ENCODE peak calls at places on chromosomes 1 and 21, in four cellular contexts. Z is GM20000; H is CD4-positive, alpha-beta T cell; O is mammary epithelial cell. N is an unnamed sample.
A peak's percentile ranks its signal among the peaks of the same experiment; 100 is the strongest.

GRCh38 chr1:219514728-219515127 is 98.2 kb downstream of the ZC3H11B start:
- DNase-seq in H (no peak), Z (no peak), O (no peak), N (no peak)

GRCh38 chr1:212780759-212781158 is 10.8 kb downstream of the NSL1 start:
- DNase-seq in O (no peak), Z (no peak), H (no peak), N (no peak)

GRCh38 chr1:153881764-153882163 is 41.0 kb downstream of the GATAD2B start:
- DNase-seq in H (no peak), Z (no peak), O (no peak), N (no peak)

GRCh38 chr1:1779691-1780597 is 1.7 kb upstream of the NADK start:
- DNase-seq in Z (peak; percentile 90), O (peak; percentile 46), H (peak; percentile 39), N (peak; percentile 41)

GRCh38 chr1:158951956-158952355 is 20.6 kb downstream of the PYHIN1 start:
- DNase-seq in H (no peak), O (no peak), Z (peak; percentile 25), N (no peak)

GRCh38 chr1:231925864-231926263 is 299.3 kb downstream of the DISC1 start:
- DNase-seq in Z (no peak), H (no peak), O (no peak), N (no peak)

GRCh38 chr1:83509229-83509870 is 489.6 kb downstream of the TTLL7 start:
- DNase-seq in Z (no peak), O (no peak), H (no peak), N (no peak)

GRCh38 chr1:55808263-55808662 is 593.1 kb upstream of the USP24 start:
- DNase-seq in H (no peak), O (no peak), Z (no peak), N (no peak)

GRCh38 chr21:39676054-39676771 is 63.5 kb downstream of the B3GALT5 start:
- DNase-seq in O (peak; percentile 85), Z (peak; percentile 39), H (no peak), N (no peak)

GRCh38 chr1:235734335-235734734 is 84.8 kb upstream of the GNG4 start:
- DNase-seq in Z (no peak), H (no peak), O (peak; percentile 30), N (no peak)

GRCh38 chr1:88731475-88731874 is 47.4 kb downstream of the PKN2 start:
- DNase-seq in Z (no peak), H (no peak), O (peak; percentile 62), N (no peak)

GRCh38 chr1:108947871-108948525 is 15.3 kb downstream of the CLCC1 start:
- DNase-seq in O (peak; percentile 8), Z (no peak), H (no peak), N (no peak)

GRCh38 chr1:207389728-207390464 is 64.2 kb upstream of the CR2 start:
- DNase-seq in Z (no peak), H (no peak), O (peak; percentile 94), N (no peak)

GRCh38 chr1:175132456-175132855 is 60.1 kb downstream of the KIAA0040 start:
- DNase-seq in H (no peak), Z (no peak), O (no peak), N (no peak)

GRCh38 chr1:155226188-155226909 is 17.9 kb downstream of the MTX1 start:
- DNase-seq in Z (peak; percentile 72), H (peak; percentile 85), O (peak; percentile 58), N (no peak)

N was measured in H1.